ENCODE peak calls at places on chromosomes 13 and 19, in eight cellular contexts. One of them, this sample, is unnamed.

GRCh38 chr19:6767081-6767356 is 216 bp downstream of the SH2D3A start:
- DNase-seq in adrenal gland: no peak
- DNase-seq in tibial artery: no peak
- DNase-seq in left ventricle myocardium inferior: no peak
- DNase-seq in PC-9: peak
- DNase-seq in CD4-positive, alpha-beta T cell: no peak
- DNase-seq in cardiac muscle cell: no peak
- DNase-seq in uterus: no peak
- DNase-seq in this sample: no peak

GRCh38 chr13:111531505-111531904 is 211.1 kb downstream of the TEX29 start:
- DNase-seq in adrenal gland: no peak
- DNase-seq in tibial artery: no peak
- DNase-seq in left ventricle myocardium inferior: no peak
- DNase-seq in PC-9: no peak
- DNase-seq in CD4-positive, alpha-beta T cell: no peak
- DNase-seq in cardiac muscle cell: peak
- DNase-seq in uterus: no peak
- DNase-seq in this sample: no peak

GRCh38 chr13:55566779-55567178 is 1573.9 kb upstream of the PRR20A start:
- DNase-seq in adrenal gland: no peak
- DNase-seq in tibial artery: no peak
- DNase-seq in left ventricle myocardium inferior: no peak
- DNase-seq in PC-9: no peak
- DNase-seq in CD4-positive, alpha-beta T cell: no peak
- DNase-seq in cardiac muscle cell: no peak
- DNase-seq in uterus: no peak
- DNase-seq in this sample: no peak

GRCh38 chr13:98428256-98428966 is 148.5 kb downstream of the STK24 start:
- DNase-seq in adrenal gland: no peak
- DNase-seq in tibial artery: no peak
- DNase-seq in left ventricle myocardium inferior: no peak
- DNase-seq in PC-9: peak
- DNase-seq in CD4-positive, alpha-beta T cell: no peak
- DNase-seq in cardiac muscle cell: no peak
- DNase-seq in uterus: no peak
- DNase-seq in this sample: no peak

GRCh38 chr13:48188129-48188528 is 44.9 kb upstream of the ITM2B start:
- DNase-seq in adrenal gland: no peak
- DNase-seq in tibial artery: no peak
- DNase-seq in left ventricle myocardium inferior: no peak
- DNase-seq in PC-9: no peak
- DNase-seq in CD4-positive, alpha-beta T cell: no peak
- DNase-seq in cardiac muscle cell: no peak
- DNase-seq in uterus: no peak
- DNase-seq in this sample: no peak

GRCh38 chr19:48645652-48646191 is at the start of gene CA11:
- DNase-seq in adrenal gland: no peak
- DNase-seq in tibial artery: no peak
- DNase-seq in left ventricle myocardium inferior: no peak
- DNase-seq in PC-9: no peak
- DNase-seq in CD4-positive, alpha-beta T cell: no peak
- DNase-seq in cardiac muscle cell: no peak
- DNase-seq in uterus: no peak
- DNase-seq in this sample: no peak

GRCh38 chr13:43132228-43132627 is 108.8 kb downstream of the DNAJC15 start:
- DNase-seq in adrenal gland: peak
- DNase-seq in tibial artery: no peak
- DNase-seq in left ventricle myocardium inferior: no peak
- DNase-seq in PC-9: peak
- DNase-seq in CD4-positive, alpha-beta T cell: no peak
- DNase-seq in cardiac muscle cell: peak
- DNase-seq in uterus: no peak
- DNase-seq in this sample: peak

GRCh38 chr19:6740589-6741348 is 1.3 kb downstream of the TRIP10 start:
- DNase-seq in adrenal gland: peak
- DNase-seq in tibial artery: peak
- DNase-seq in left ventricle myocardium inferior: peak
- DNase-seq in PC-9: peak
- DNase-seq in CD4-positive, alpha-beta T cell: no peak
- DNase-seq in cardiac muscle cell: peak
- DNase-seq in uterus: peak
- DNase-seq in this sample: peak

GRCh38 chr19:1012334-1012733 is 8.6 kb downstream of the TMEM259 start:
- DNase-seq in adrenal gland: no peak
- DNase-seq in tibial artery: no peak
- DNase-seq in left ventricle myocardium inferior: peak
- DNase-seq in PC-9: no peak
- DNase-seq in CD4-positive, alpha-beta T cell: no peak
- DNase-seq in cardiac muscle cell: no peak
- DNase-seq in uterus: no peak
- DNase-seq in this sample: no peak

GRCh38 chr19:50719566-50719965 is at the start of gene SHANK1:
- DNase-seq in adrenal gland: no peak
- DNase-seq in tibial artery: no peak
- DNase-seq in left ventricle myocardium inferior: no peak
- DNase-seq in PC-9: no peak
- DNase-seq in CD4-positive, alpha-beta T cell: no peak
- DNase-seq in cardiac muscle cell: peak
- DNase-seq in uterus: no peak
- DNase-seq in this sample: no peak

GRCh38 chr13:30576528-30576927 is 41.2 kb upstream of the USPL1 start:
- DNase-seq in adrenal gland: peak
- DNase-seq in tibial artery: no peak
- DNase-seq in left ventricle myocardium inferior: no peak
- DNase-seq in PC-9: peak
- DNase-seq in CD4-positive, alpha-beta T cell: peak
- DNase-seq in cardiac muscle cell: peak
- DNase-seq in uterus: no peak
- DNase-seq in this sample: no peak

GRCh38 chr19:29771708-29772415 is 39.9 kb upstream of the CCNE1 start:
- DNase-seq in adrenal gland: peak
- DNase-seq in tibial artery: no peak
- DNase-seq in left ventricle myocardium inferior: peak
- DNase-seq in PC-9: no peak
- DNase-seq in CD4-positive, alpha-beta T cell: no peak
- DNase-seq in cardiac muscle cell: peak
- DNase-seq in uterus: no peak
- DNase-seq in this sample: peak

GRCh38 chr13:45472171-45472705 is 7.5 kb downstream of the COG3 start:
- DNase-seq in adrenal gland: no peak
- DNase-seq in tibial artery: no peak
- DNase-seq in left ventricle myocardium inferior: no peak
- DNase-seq in PC-9: no peak
- DNase-seq in CD4-positive, alpha-beta T cell: no peak
- DNase-seq in cardiac muscle cell: no peak
- DNase-seq in uterus: no peak
- DNase-seq in this sample: no peak

GRCh38 chr19:1847684-1848398 is 442 bp downstream of the REXO1 start:
- DNase-seq in adrenal gland: peak
- DNase-seq in tibial artery: peak
- DNase-seq in left ventricle myocardium inferior: no peak
- DNase-seq in PC-9: no peak
- DNase-seq in CD4-positive, alpha-beta T cell: no peak
- DNase-seq in cardiac muscle cell: peak
- DNase-seq in uterus: peak
- DNase-seq in this sample: no peak

GRCh38 chr19:44943801-44944249 is 1.8 kb downstream of the APOC4 start:
- DNase-seq in adrenal gland: peak
- DNase-seq in tibial artery: peak
- DNase-seq in left ventricle myocardium inferior: peak
- DNase-seq in PC-9: no peak
- DNase-seq in CD4-positive, alpha-beta T cell: no peak
- DNase-seq in cardiac muscle cell: no peak
- DNase-seq in uterus: no peak
- DNase-seq in this sample: peak

GRCh38 chr13:79349011-79349410 is 57.0 kb downstream of the RBM26 start:
- DNase-seq in adrenal gland: no peak
- DNase-seq in tibial artery: no peak
- DNase-seq in left ventricle myocardium inferior: no peak
- DNase-seq in PC-9: no peak
- DNase-seq in CD4-positive, alpha-beta T cell: no peak
- DNase-seq in cardiac muscle cell: no peak
- DNase-seq in uterus: no peak
- DNase-seq in this sample: no peak

GRCh38 chr19:48398329-48399235 is 5.1 kb downstream of the GRIN2D start:
- DNase-seq in adrenal gland: peak
- DNase-seq in tibial artery: peak
- DNase-seq in left ventricle myocardium inferior: peak
- DNase-seq in PC-9: peak
- DNase-seq in CD4-positive, alpha-beta T cell: peak
- DNase-seq in cardiac muscle cell: peak
- DNase-seq in uterus: peak
- DNase-seq in this sample: peak

GRCh38 chr13:112118451-112119064 is 51.6 kb downstream of the SOX1 start:
- DNase-seq in adrenal gland: no peak
- DNase-seq in tibial artery: peak
- DNase-seq in left ventricle myocardium inferior: no peak
- DNase-seq in PC-9: no peak
- DNase-seq in CD4-positive, alpha-beta T cell: no peak
- DNase-seq in cardiac muscle cell: no peak
- DNase-seq in uterus: no peak
- DNase-seq in this sample: no peak

GRCh38 chr13:33509642-33510229 is 224.2 kb upstream of the STARD13 start:
- DNase-seq in adrenal gland: peak
- DNase-seq in tibial artery: peak
- DNase-seq in left ventricle myocardium inferior: peak
- DNase-seq in PC-9: no peak
- DNase-seq in CD4-positive, alpha-beta T cell: no peak
- DNase-seq in cardiac muscle cell: no peak
- DNase-seq in uterus: peak
- DNase-seq in this sample: peak

GRCh38 chr13:69280399-69280798 is 827.2 kb upstream of the ATXN8OS start:
- DNase-seq in adrenal gland: no peak
- DNase-seq in tibial artery: no peak
- DNase-seq in left ventricle myocardium inferior: no peak
- DNase-seq in PC-9: no peak
- DNase-seq in CD4-positive, alpha-beta T cell: no peak
- DNase-seq in cardiac muscle cell: no peak
- DNase-seq in uterus: no peak
- DNase-seq in this sample: no peak

GRCh38 chr13:101942038-101942437 is 459.8 kb downstream of the FGF14 start:
- DNase-seq in adrenal gland: no peak
- DNase-seq in tibial artery: no peak
- DNase-seq in left ventricle myocardium inferior: no peak
- DNase-seq in PC-9: peak
- DNase-seq in CD4-positive, alpha-beta T cell: no peak
- DNase-seq in cardiac muscle cell: peak
- DNase-seq in uterus: no peak
- DNase-seq in this sample: peak

GRCh38 chr13:42967660-42968059 is 24.4 kb downstream of the EPSTI1 start:
- DNase-seq in adrenal gland: peak
- DNase-seq in tibial artery: no peak
- DNase-seq in left ventricle myocardium inferior: no peak
- DNase-seq in PC-9: no peak
- DNase-seq in CD4-positive, alpha-beta T cell: no peak
- DNase-seq in cardiac muscle cell: no peak
- DNase-seq in uterus: no peak
- DNase-seq in this sample: no peak

GRCh38 chr19:47179643-47180310 is 49.1 kb downstream of the SAE1 start:
- DNase-seq in adrenal gland: no peak
- DNase-seq in tibial artery: no peak
- DNase-seq in left ventricle myocardium inferior: no peak
- DNase-seq in PC-9: no peak
- DNase-seq in CD4-positive, alpha-beta T cell: no peak
- DNase-seq in cardiac muscle cell: no peak
- DNase-seq in uterus: no peak
- DNase-seq in this sample: no peak

GRCh38 chr13:33099860-33100259 is 83.6 kb downstream of the KL start:
- DNase-seq in adrenal gland: no peak
- DNase-seq in tibial artery: no peak
- DNase-seq in left ventricle myocardium inferior: no peak
- DNase-seq in PC-9: no peak
- DNase-seq in CD4-positive, alpha-beta T cell: no peak
- DNase-seq in cardiac muscle cell: no peak
- DNase-seq in uterus: no peak
- DNase-seq in this sample: no peak

GRCh38 chr13:39787086-39787487 is 131.6 kb downstream of the COG6 start:
- DNase-seq in adrenal gland: no peak
- DNase-seq in tibial artery: no peak
- DNase-seq in left ventricle myocardium inferior: no peak
- DNase-seq in PC-9: no peak
- DNase-seq in CD4-positive, alpha-beta T cell: no peak
- DNase-seq in cardiac muscle cell: no peak
- DNase-seq in uterus: no peak
- DNase-seq in this sample: peak
- H3K27ac ChIP-seq in adrenal gland: no peak
- H3K27ac ChIP-seq in tibial artery: no peak
- H3K27ac ChIP-seq in left ventricle myocardium inferior: peak
- H3K27ac ChIP-seq in PC-9: no peak
- H3K27ac ChIP-seq in CD4-positive, alpha-beta T cell: no peak
- H3K27ac ChIP-seq in cardiac muscle cell: no peak
- H3K27ac ChIP-seq in uterus: no peak
- H3K27ac ChIP-seq in this sample: no peak

GRCh38 chr13:106867249-106867648 is 299.3 kb upstream of the ARGLU1 start:
- DNase-seq in adrenal gland: no peak
- DNase-seq in tibial artery: no peak
- DNase-seq in left ventricle myocardium inferior: no peak
- DNase-seq in PC-9: no peak
- DNase-seq in CD4-positive, alpha-beta T cell: no peak
- DNase-seq in cardiac muscle cell: no peak
- DNase-seq in uterus: no peak
- DNase-seq in this sample: peak
- TF ChIP-seq CTCF in adrenal gland: peak
- TF ChIP-seq CTCF in tibial artery: peak
- TF ChIP-seq CTCF in left ventricle myocardium inferior: peak
- TF ChIP-seq CTCF in PC-9: no peak
- TF ChIP-seq CTCF in CD4-positive, alpha-beta T cell: no peak
- TF ChIP-seq CTCF in cardiac muscle cell: no peak
- TF ChIP-seq CTCF in uterus: peak
- TF ChIP-seq CTCF in this sample: peak

DNA sequence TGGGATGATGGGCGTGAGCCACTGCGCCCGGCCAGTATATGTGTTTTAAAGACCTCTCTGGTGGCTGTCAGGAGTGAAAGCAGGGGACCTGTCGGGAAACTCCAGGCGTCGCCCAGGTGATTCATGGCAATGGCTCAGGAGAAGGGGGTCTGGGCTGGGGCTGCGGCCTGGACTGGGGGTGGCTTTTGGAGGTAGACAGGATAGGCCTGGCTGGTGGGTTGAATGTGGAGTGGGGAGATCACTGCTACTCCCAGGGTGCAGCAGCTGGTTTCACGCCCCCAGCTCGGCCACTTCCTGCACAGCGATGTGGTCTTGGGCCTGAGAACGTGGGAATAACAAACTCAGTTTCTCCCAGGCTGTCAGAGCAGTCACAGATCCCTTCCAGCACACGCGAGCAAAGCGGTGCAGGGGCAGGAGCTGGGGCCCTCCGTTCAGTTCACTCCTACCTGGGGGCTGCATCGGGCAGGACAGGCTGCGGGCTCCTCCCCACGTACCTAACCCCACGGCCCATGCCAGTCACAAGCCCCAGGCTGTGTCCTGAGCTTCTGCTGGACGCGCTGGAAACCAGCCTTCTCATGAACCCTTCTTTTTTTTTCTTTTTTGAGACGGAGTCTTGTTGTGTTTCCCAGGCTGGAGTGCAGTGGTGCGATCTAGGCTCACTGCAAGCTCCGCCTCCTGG is 18.9 kb downstream of the KDM4B start:
- DNase-seq in adrenal gland: no peak
- DNase-seq in tibial artery: no peak
- DNase-seq in left ventricle myocardium inferior: no peak
- DNase-seq in PC-9: no peak
- DNase-seq in CD4-positive, alpha-beta T cell: no peak
- DNase-seq in cardiac muscle cell: no peak
- DNase-seq in uterus: no peak
- DNase-seq in this sample: no peak
- H3K27ac ChIP-seq in adrenal gland: peak
- H3K27ac ChIP-seq in tibial artery: no peak
- H3K27ac ChIP-seq in left ventricle myocardium inferior: peak
- H3K27ac ChIP-seq in PC-9: no peak
- H3K27ac ChIP-seq in CD4-positive, alpha-beta T cell: no peak
- H3K27ac ChIP-seq in cardiac muscle cell: peak
- H3K27ac ChIP-seq in uterus: peak
- H3K27ac ChIP-seq in this sample: peak

GRCh38 chr13:91211548-91211947 is 135.9 kb upstream of the MIR17HG start:
- DNase-seq in adrenal gland: no peak
- DNase-seq in tibial artery: no peak
- DNase-seq in left ventricle myocardium inferior: no peak
- DNase-seq in PC-9: no peak
- DNase-seq in CD4-positive, alpha-beta T cell: no peak
- DNase-seq in cardiac muscle cell: no peak
- DNase-seq in uterus: no peak
- DNase-seq in this sample: no peak
- TF ChIP-seq CTCF in adrenal gland: no peak
- TF ChIP-seq CTCF in tibial artery: no peak
- TF ChIP-seq CTCF in left ventricle myocardium inferior: no peak
- TF ChIP-seq CTCF in PC-9: no peak
- TF ChIP-seq CTCF in CD4-positive, alpha-beta T cell: no peak
- TF ChIP-seq CTCF in cardiac muscle cell: no peak
- TF ChIP-seq CTCF in uterus: no peak
- TF ChIP-seq CTCF in this sample: no peak

This sample was measured in heart right ventricle.